ENCODE peak calls at places on chromosome 14, in nine cellular contexts. W is upper lobe of right lung; Y is RWPE2; D is GM23248; R is GM23338; O is H7; B is IMR-90; V is CD8-positive, alpha-beta memory T cell; U is mammary epithelial cell. H is an unnamed sample.

GRCh38 chr14:76810953-76811400 is 1.7 kb downstream of the ANGEL1 start:
- DNase-seq in W (no peak), U (peak; percentile 26), B (peak; percentile 34), R (peak; percentile 41), V (no peak), O (peak; percentile 50), D (peak; percentile 68), Y (no peak), H (no peak)

GRCh38 chr14:35331605-35332516 is 39.7 kb downstream of the PSMA6 start:
- DNase-seq in R (peak; percentile 22), D (peak; percentile 46), U (peak; percentile 97), V (no peak), B (peak; percentile 87), W (peak; percentile 82), O (peak; percentile 45), Y (peak; percentile 84), H (no peak)

GRCh38 chr14:88468396-88468795 is 82.9 kb downstream of the SPATA7 start:
- DNase-seq in V (no peak), R (no peak), U (peak; percentile 60), O (no peak), D (peak; percentile 68), W (no peak), B (peak; percentile 92), Y (no peak), H (no peak)

GRCh38 chr14:24075485-24076301 is 4.3 kb downstream of the CPNE6 start:
- DNase-seq in D (no peak), O (peak; percentile 52), U (no peak), Y (no peak), R (no peak), B (no peak), W (no peak), V (no peak), H (no peak)

GRCh38 chr14:65600742-65601141 is 188.2 kb downstream of the FUT8 start:
- DNase-seq in B (no peak), O (no peak), V (no peak), U (no peak), Y (no peak), D (no peak), R (no peak), W (no peak), H (no peak)

GRCh38 chr14:45112886-45113772 is 21.2 kb downstream of the FKBP3 start:
- DNase-seq in W (no peak), R (no peak), O (no peak), V (no peak), Y (no peak), U (no peak), D (peak; percentile 16), B (peak; percentile 62), H (no peak)

GRCh38 chr14:30610719-30611388 is 11.3 kb upstream of the SCFD1 start:
- DNase-seq in D (peak; percentile 46), R (peak; percentile 18), O (no peak), Y (no peak), W (no peak), V (no peak), U (peak; percentile 40), B (peak; percentile 81), H (peak; percentile 55)

GRCh38 chr14:55585854-55586253 is 5.8 kb downstream of the KTN1 start:
- DNase-seq in R (no peak), W (no peak), U (peak; percentile 32), B (peak; percentile 73), Y (no peak), O (no peak), D (peak; percentile 54), V (no peak), H (no peak)

GRCh38 chr14:39230416-39230815 is 3.3 kb upstream of the MIA2 start:
- DNase-seq in V (no peak), U (no peak), D (peak; percentile 40), R (no peak), O (no peak), Y (no peak), W (no peak), B (peak; percentile 42), H (no peak)

GRCh38 chr14:81435578-81436295 is 35.6 kb upstream of the STON2 start:
- DNase-seq in U (peak; percentile 69), O (peak; percentile 79), R (peak; percentile 79), D (peak; percentile 50), Y (peak; percentile 76), B (peak; percentile 2), W (peak; percentile 75), V (no peak), H (peak; percentile 12)

GRCh38 chr14:73726025-73726961 is 12.1 kb upstream of the PNMA1 start:
- DNase-seq in W (peak; percentile 57), D (peak; percentile 22), Y (peak; percentile 69), B (no peak), O (peak; percentile 35), V (no peak), R (no peak), U (no peak), H (peak; percentile 56)

GRCh38 chr14:30223966-30224365 is 296.3 kb upstream of the PRKD1 start:
- DNase-seq in W (no peak), O (no peak), V (no peak), Y (no peak), D (no peak), B (no peak), R (no peak), U (no peak), H (peak; percentile 75)

GRCh38 chr14:66965831-66966230 is 223.4 kb upstream of the GARIN2 start:
- DNase-seq in B (peak; percentile 43), O (no peak), Y (no peak), V (no peak), U (peak; percentile 23), W (no peak), D (peak; percentile 48), R (no peak), H (no peak)

GRCh38 chr14:75283162-75283883 is 4.7 kb downstream of the FOS start:
- DNase-seq in U (peak; percentile 44), D (peak; percentile 55), O (no peak), V (no peak), R (peak; percentile 51), B (peak; percentile 77), W (no peak), Y (no peak), H (no peak)

GRCh38 chr14:99270491-99271287 is 1.3 kb downstream of the BCL11B start:
- DNase-seq in Y (no peak), W (no peak), D (peak; percentile 9), O (peak; percentile 91), V (no peak), B (no peak), U (peak; percentile 29), R (peak; percentile 85), H (no peak)

GRCh38 chr14:61129168-61129745 is 148.2 kb downstream of the SLC38A6 start:
- DNase-seq in W (no peak), R (no peak), B (no peak), U (peak; percentile 47), Y (no peak), D (no peak), V (no peak), O (no peak), H (no peak)

GRCh38 chr14:75254381-75254821 is 24.2 kb upstream of the FOS start:
- DNase-seq in U (peak; percentile 99), B (no peak), W (peak; percentile 63), R (no peak), V (no peak), O (no peak), D (no peak), Y (peak; percentile 97), H (no peak)

GRCh38 chr14:73802431-73803188 is 49.0 kb upstream of the PTGR2 start:
- DNase-seq in B (no peak), O (no peak), W (no peak), V (no peak), U (peak; percentile 89), Y (no peak), R (peak; percentile 19), D (no peak), H (no peak)

GRCh38 chr14:53493895-53494294 is 340.8 kb upstream of the DDHD1 start:
- DNase-seq in U (no peak), B (no peak), R (peak; percentile 47), W (no peak), Y (no peak), O (no peak), V (no peak), D (no peak), H (no peak)

GRCh38 chr14:95486875-95487668 is 29.4 kb downstream of the SYNE3 start:
- DNase-seq in R (no peak), U (no peak), V (no peak), W (no peak), O (no peak), D (no peak), B (no peak), Y (no peak), H (no peak)
- H3K4me3 ChIP-seq in R (no peak overlapping the region), U (no peak overlapping the region), V (no peak overlapping the region), W (no peak overlapping the region), O (no peak overlapping the region), D (no peak overlapping the region), B (no peak overlapping the region), Y (no peak overlapping the region), H (no peak overlapping the region)

GRCh38 chr14:101475468-101476257 is 85.6 kb upstream of the DIO3 start:
- DNase-seq in B (peak; percentile 81), Y (peak; percentile 83), D (peak; percentile 87), W (peak; percentile 65), V (no peak), O (no peak), U (peak; percentile 31), R (no peak), H (peak; percentile 6)
- H3K36me3 ChIP-seq in B (no peaks in the 10 kb centered on the region), Y (no peaks in the 10 kb centered on the region), D (no peaks in the 10 kb centered on the region), W (no peaks in the 10 kb centered on the region), V (no peaks in the 10 kb centered on the region), O (no peaks in the 10 kb centered on the region), U (no peaks in the 10 kb centered on the region), R (no peaks in the 10 kb centered on the region), H (no peaks in the 10 kb centered on the region)

GRCh38 chr14:91396959-91397815 is 20.4 kb downstream of the CCDC88C start:
- DNase-seq in U (no peak), W (no peak), Y (no peak), B (no peak), D (no peak), O (peak; percentile 82), V (no peak), R (peak; percentile 72), H (no peak)
- H3K4me3 ChIP-seq in U (no peak overlapping the region), W (no peak overlapping the region), Y (no peak overlapping the region), B (no peak overlapping the region), D (no peak overlapping the region), O (no peak overlapping the region), V (peak overlapping the region; percentile 44), R (peak overlapping the region; percentile 30), H (no peak overlapping the region)

GRCh38 chr14:33916663-33917565 is 34.0 kb downstream of the EGLN3 start:
- DNase-seq in D (peak; percentile 49), U (peak; percentile 55), O (no peak), B (no peak), Y (no peak), V (no peak), W (no peak), R (no peak), H (peak; percentile 47)

GRCh38 chr14:33917664-33918063 is 33.2 kb downstream of the EGLN3 start:
- DNase-seq in W (no peak), O (no peak), B (no peak), Y (no peak), D (no peak), V (no peak), U (no peak), R (no peak), H (no peak)

GRCh38 chr14:33918256-33918655 is 32.6 kb downstream of the EGLN3 start:
- DNase-seq in U (no peak), Y (no peak), O (no peak), B (no peak), W (no peak), V (no peak), R (no peak), D (no peak), H (no peak)

GRCh38 chr14:33915682-33916081 is 35.2 kb downstream of the EGLN3 start:
- DNase-seq in D (no peak), R (no peak), B (no peak), U (no peak), V (no peak), Y (no peak), O (no peak), W (no peak), H (no peak)

GRCh38 chr14:33914676-33915516 is 36.0 kb downstream of the EGLN3 start:
- DNase-seq in B (peak; percentile 14), V (no peak), U (peak; percentile 68), R (no peak), D (peak; percentile 84), W (no peak), Y (no peak), O (no peak), H (peak; percentile 56)
- H3K36me3 ChIP-seq in B (no peaks in the 10 kb centered on the region), V (no peaks in the 10 kb centered on the region), U (no peaks in the 10 kb centered on the region), R (no peaks in the 10 kb centered on the region), D (no peaks in the 10 kb centered on the region), W (no peaks in the 10 kb centered on the region), Y (no peaks in the 10 kb centered on the region), O (no peaks in the 10 kb centered on the region), H (no peaks in the 10 kb centered on the region)

H was measured in MG63.